ENCODE peak calls at places on chromosomes 1 and 21, in seven cellular contexts. D is CD8-positive, alpha-beta T cell; U is tibial artery; T is psoas muscle; Y is GM23248; B is PC-9; X is OCI-LY7. J is an unnamed sample.

GRCh38 chr1:201302168-201302896 is 19.0 kb downstream of the PKP1 start:
- DNase-seq in X (no peak), Y (peak; percentile 51), B (no peak), T (no peak), U (no peak), D (no peak), J (no peak)

GRCh38 chr1:209421186-209421585 is 162.3 kb upstream of the CAMK1G start:
- DNase-seq in T (no peak), Y (no peak), D (no peak), X (no peak), U (no peak), B (peak; percentile 55), J (no peak)

GRCh38 chr1:92759361-92759760 is 25.5 kb downstream of the EVI5 start:
- DNase-seq in X (no peak), B (peak; percentile 4), U (no peak), D (no peak), Y (peak; percentile 58), T (no peak), J (no peak)

GRCh38 chr1:218521414-218522169 is 176.5 kb downstream of the TGFB2 start:
- DNase-seq in B (no peak), Y (peak; percentile 69), D (peak; percentile 19), X (peak; percentile 13), U (peak; percentile 54), T (peak; percentile 20), J (no peak)

GRCh38 chr1:165218666-165219065 is 137.8 kb downstream of the LMX1A start:
- DNase-seq in B (no peak), D (no peak), Y (no peak), X (no peak), U (no peak), T (no peak), J (no peak)

GRCh38 chr1:177928194-177928593 is 41.7 kb downstream of the SEC16B start:
- DNase-seq in X (no peak), D (no peak), Y (peak; percentile 47), T (no peak), B (no peak), U (no peak), J (no peak)

GRCh38 chr1:186974774-186975181 is 146.0 kb downstream of the PLA2G4A start:
- DNase-seq in Y (peak; percentile 97), T (no peak), D (no peak), B (no peak), X (no peak), U (no peak), J (no peak)

GRCh38 chr1:54777431-54777830 is 13.1 kb upstream of the PARS2 start:
- DNase-seq in Y (no peak), X (no peak), U (no peak), D (no peak), B (no peak), T (no peak), J (no peak)

GRCh38 chr1:65065535-65066378 is 82.2 kb upstream of the AK4 start:
- DNase-seq in T (peak; percentile 39), D (no peak), X (no peak), B (no peak), U (peak; percentile 46), Y (peak; percentile 13), J (peak; percentile 22)

GRCh38 chr1:197692965-197693364 is 82.3 kb downstream of the DENND1B start:
- DNase-seq in T (no peak), X (peak; percentile 19), Y (peak; percentile 36), D (no peak), B (no peak), U (no peak), J (no peak)

GRCh38 chr1:50423670-50424000 is 392 bp upstream of the DMRTA2 start:
- DNase-seq in U (no peak), T (no peak), B (no peak), X (no peak), D (no peak), Y (peak; percentile 54), J (peak; percentile 32)

GRCh38 chr1:209207701-209208286 is 375.7 kb upstream of the CAMK1G start:
- DNase-seq in X (peak; percentile 7), D (no peak), B (no peak), U (peak; percentile 68), Y (peak; percentile 88), T (peak; percentile 61), J (no peak)

GRCh38 chr1:29292344-29292743 is 56.0 kb downstream of the PTPRU start:
- DNase-seq in T (no peak), B (no peak), U (no peak), D (no peak), Y (peak; percentile 63), X (no peak), J (no peak)

GRCh38 chr1:24411963-24412362 is 1.6 kb downstream of the STPG1 start:
- DNase-seq in T (no peak), X (no peak), B (peak; percentile 64), Y (peak; percentile 75), D (no peak), U (no peak), J (no peak)

GRCh38 chr1:198497326-198498220 is 42.9 kb downstream of the ATP6V1G3 start:
- DNase-seq in T (no peak), U (peak; percentile 26), Y (peak; percentile 86), X (peak; percentile 20), B (no peak), D (no peak), J (no peak)

GRCh38 chr1:151156515-151156819 is at the start of gene TNFAIP8L2:
- DNase-seq in U (peak; percentile 57), X (peak; percentile 78), Y (no peak), T (no peak), B (no peak), D (peak; percentile 72), J (no peak)

GRCh38 chr1:210663730-210664573 is 335.2 kb downstream of the HHAT start:
- DNase-seq in X (no peak), Y (no peak), U (no peak), D (no peak), T (no peak), B (no peak), J (no peak)

GRCh38 chr21:45031231-45032191 is 42.9 kb upstream of the ADARB1 start:
- DNase-seq in U (no peak), Y (no peak), X (no peak), T (no peak), D (no peak), B (no peak), J (no peak)

GRCh38 chr1:208047975-208048374 is 137.1 kb upstream of the CD34 start:
- DNase-seq in B (no peak), Y (peak; percentile 28), U (peak; percentile 65), X (no peak), D (no peak), T (peak; percentile 68), J (no peak)

GRCh38 chr1:51728611-51729155 is 111.8 kb downstream of the OSBPL9 start:
- DNase-seq in Y (no peak), U (no peak), B (no peak), T (no peak), D (no peak), X (peak; percentile 34), J (no peak)

GRCh38 chr1:43932786-43933385 is 715 bp upstream of the ARTN start:
- DNase-seq in Y (peak; percentile 82), T (no peak), B (peak; percentile 66), U (no peak), D (no peak), X (no peak), J (no peak)

GRCh38 chr1:58500036-58500435 is 46.5 kb downstream of the OMA1 start:
- DNase-seq in U (no peak), Y (no peak), T (no peak), B (no peak), D (no peak), X (no peak), J (no peak)

GRCh38 chr1:10838541-10838940 is 42.1 kb upstream of the CASZ1 start:
- DNase-seq in Y (no peak), U (no peak), T (no peak), B (no peak), D (no peak), X (no peak), J (no peak)
- H3K27ac ChIP-seq in Y (no peak overlapping the region), U (no peak overlapping the region), T (no peak overlapping the region), B (no peak overlapping the region), D (no peak overlapping the region), X (no peak overlapping the region), J (no peak overlapping the region)

GRCh38 chr1:161196521-161197451 is 2.1 kb downstream of the ADAMTS4 start:
- DNase-seq in D (no peak), B (no peak), U (no peak), X (no peak), Y (peak; percentile 95), T (peak; percentile 52), J (no peak)

GRCh38 chr1:161198206-161198876 is 513 bp downstream of the ADAMTS4 start:
- DNase-seq in X (no peak), Y (peak; percentile 75), T (peak; percentile 59), U (no peak), B (peak; percentile 56), D (no peak), J (no peak)

GRCh38 chr1:161195171-161195570 is 3.7 kb downstream of the ADAMTS4 start:
- DNase-seq in B (no peak), U (no peak), Y (no peak), D (no peak), T (no peak), X (peak; percentile 66), J (no peak)

GRCh38 chr1:161197560-161198205 is 1.2 kb downstream of the ADAMTS4 start:
- DNase-seq in B (no peak), Y (peak; percentile 46), T (no peak), D (no peak), X (no peak), U (no peak), J (no peak)

DNA sequence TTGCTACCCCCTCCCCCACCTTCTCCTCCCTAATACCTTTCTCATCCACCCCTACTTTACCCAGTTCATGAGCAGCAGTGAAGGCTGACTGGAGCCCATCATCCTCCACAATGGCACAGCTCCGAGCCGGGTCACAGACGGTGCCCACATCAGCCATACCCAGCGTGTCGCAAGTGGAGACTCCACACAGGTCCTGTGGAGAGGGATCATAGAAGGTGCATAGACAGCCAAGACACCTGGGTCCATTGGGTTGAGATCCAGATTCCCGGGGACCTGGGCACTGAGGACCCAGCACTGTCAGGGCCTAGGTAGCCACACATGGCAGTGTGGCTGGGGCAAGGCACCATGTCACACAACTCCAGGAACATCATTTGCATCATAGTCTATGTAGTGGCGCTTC is 2.7 kb downstream of the ADAMTS4 start:
- DNase-seq in X (no peak), T (no peak), U (no peak), Y (no peak), B (no peak), D (no peak), J (no peak)
- H3K4me3 ChIP-seq in X (no peak overlapping the region), T (peak overlapping the region; percentile 64), U (peak overlapping the region; percentile 46), Y (peak overlapping the region; percentile 82), B (no peak overlapping the region), D (no peak overlapping the region), J (no peak overlapping the region)

DNA sequence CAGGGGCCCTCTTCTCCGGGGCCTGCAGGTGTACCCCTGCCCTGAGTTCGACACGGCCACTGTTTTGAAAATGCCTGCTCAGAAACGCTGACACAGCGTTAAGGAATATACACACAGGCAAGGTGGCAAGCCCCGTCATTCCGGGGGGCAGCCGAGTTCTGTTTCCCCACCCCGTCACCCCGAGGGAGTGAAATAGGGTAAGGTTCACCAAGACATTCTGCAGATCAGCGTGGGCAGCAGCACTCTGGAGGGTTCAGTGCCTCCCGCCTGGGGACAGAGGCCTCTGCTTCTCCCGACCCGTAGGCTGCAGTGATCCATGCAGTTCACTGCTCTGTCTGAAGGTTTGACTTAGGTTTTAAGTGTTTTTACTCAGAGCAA is 63.2 kb downstream of the AGPAT3 start:
- DNase-seq in D (no peak), B (no peak), U (no peak), X (no peak), T (no peak), Y (no peak), J (no peak)
- H3K4me1 ChIP-seq in D (peaks cover 1% of the 10 kb centered on the region), B (no peaks in the 10 kb centered on the region), U (no peaks in the 10 kb centered on the region), X (no peaks in the 10 kb centered on the region), T (peaks cover 61% of the 10 kb centered on the region), Y (no peaks in the 10 kb centered on the region), J (no peaks in the 10 kb centered on the region)

GRCh38 chr1:110408488-110408887 is 994 bp upstream of the LAMTOR5 start:
- DNase-seq in Y (peak; percentile 23), T (no peak), U (no peak), X (no peak), D (no peak), B (peak; percentile 54), J (no peak)
- H3K27ac ChIP-seq in Y (no peak overlapping the region), T (peak overlapping the region; percentile 96), U (peak overlapping the region; percentile 93), X (no peak overlapping the region), D (no peak overlapping the region), B (no peak overlapping the region), J (peak overlapping the region; percentile 92)

J was measured in naive thymus-derived CD4-positive, alpha-beta T cell.